ENCODE peak calls at places on chromosomes 1 and 21, in seven cellular contexts. X, W, K, H, F, D and P are unnamed samples.

GRCh38 chr1:109721971-109722370 is 9.9 kb downstream of the GSTM5 start:
- DNase-seq in F (no peak), X (no peak), D (no peak), H (no peak), K (no peak), W (no peak), P (no peak)

GRCh38 chr1:109394591-109395281 is 3.0 kb downstream of the SORT1 start:
- DNase-seq in W (no peak), K (no peak), X (no peak), F (no peak), D (no peak), H (no peak), P (no peak)

GRCh38 chr1:8962812-8963669 is 17.4 kb downstream of the CA6 start:
- DNase-seq in F (peak), K (peak), D (peak), W (no peak), X (peak), H (peak), P (peak)

GRCh38 chr1:86618358-86618757 is 71.5 kb downstream of the CLCA4 start:
- DNase-seq in K (no peak), H (no peak), X (no peak), W (no peak), D (no peak), F (no peak), P (no peak)

GRCh38 chr1:87410771-87411170 is 82.1 kb downstream of the LMO4 start:
- DNase-seq in K (no peak), F (peak), H (no peak), X (no peak), D (no peak), W (no peak), P (no peak)

GRCh38 chr21:14630556-14631069 is 84.5 kb upstream of the SAMSN1 start:
- DNase-seq in F (no peak), H (peak), X (no peak), W (no peak), D (no peak), K (no peak), P (no peak)

GRCh38 chr1:109508001-109508872 is 1.3 kb downstream of the AMIGO1 start:
- DNase-seq in X (no peak), H (no peak), F (no peak), K (no peak), D (no peak), W (no peak), P (no peak)

GRCh38 chr1:222694927-222695326 is 17.4 kb downstream of the AIDA start:
- DNase-seq in K (no peak), D (no peak), H (no peak), F (no peak), X (no peak), W (no peak), P (no peak)

GRCh38 chr1:221336141-221336540 is 405.7 kb downstream of the DUSP10 start:
- DNase-seq in W (no peak), H (no peak), X (no peak), K (no peak), F (no peak), D (peak), P (no peak)

GRCh38 chr1:170125269-170125668 is 20.5 kb upstream of the NTMT2 start:
- DNase-seq in K (no peak), F (no peak), H (no peak), W (no peak), D (no peak), X (no peak), P (no peak)

GRCh38 chr1:41955461-41956159 is 36.9 kb upstream of the HIVEP3 start:
- DNase-seq in K (peak), X (peak), D (no peak), W (peak), F (no peak), H (no peak), P (no peak)

GRCh38 chr1:192602757-192603156 is 27.2 kb downstream of the RGS1 start:
- DNase-seq in X (no peak), H (no peak), W (no peak), K (no peak), F (no peak), D (no peak), P (no peak)

GRCh38 chr1:173341307-173341706 is 134.2 kb upstream of the TNFSF4 start:
- DNase-seq in X (no peak), K (no peak), D (no peak), W (no peak), H (no peak), F (no peak), P (no peak)

GRCh38 chr1:13828454-13829151 is 128.6 kb downstream of the PRDM2 start:
- DNase-seq in X (peak), K (peak), D (peak), F (peak), H (peak), W (no peak), P (no peak)

GRCh38 chr1:228400692-228401454 is 5.8 kb downstream of the TRIM11 start:
- DNase-seq in X (no peak), W (no peak), F (no peak), H (no peak), K (no peak), D (no peak), P (no peak)

GRCh38 chr1:247077234-247077633 is 1.4 kb downstream of the ZNF670 start:
- DNase-seq in K (no peak), W (no peak), F (no peak), D (no peak), H (no peak), X (no peak), P (no peak)

GRCh38 chr1:20165522-20165951 is 20.4 kb upstream of the UBXN10 start:
- DNase-seq in X (peak), H (peak), W (no peak), K (no peak), D (peak), F (peak), P (peak)

GRCh38 chr1:94614168-94614815 is 72.7 kb upstream of the F3 start:
- DNase-seq in F (no peak), K (no peak), X (no peak), W (no peak), D (no peak), H (no peak), P (no peak)

GRCh38 chr1:204363335-204364114 is 3.8 kb upstream of the PLEKHA6 start:
- DNase-seq in F (peak), X (peak), W (peak), K (no peak), H (peak), D (peak), P (peak)

GRCh38 chr1:180527270-180527669 is 24.9 kb upstream of the ACBD6 start:
- DNase-seq in W (no peak), H (peak), D (peak), K (no peak), F (no peak), X (no peak), P (no peak)

GRCh38 chr1:70504176-70504820 is 93.2 kb downstream of the CTH start:
- DNase-seq in F (peak), D (peak), K (no peak), H (peak), W (peak), X (no peak), P (no peak)

GRCh38 chr1:52461821-52462220 is 57.4 kb downstream of the PRPF38A start:
- DNase-seq in F (no peak), D (no peak), K (no peak), X (no peak), H (no peak), W (no peak), P (no peak)

GRCh38 chr1:13703128-13703513 is 3.1 kb downstream of the PRDM2 start:
- DNase-seq in H (no peak), K (no peak), F (no peak), D (no peak), W (no peak), X (no peak), P (no peak)

GRCh38 chr1:117757668-117758067 is 151.8 kb downstream of the TENT5C start:
- DNase-seq in X (no peak), H (no peak), W (no peak), K (no peak), F (no peak), D (no peak), P (no peak)

GRCh38 chr1:93588955-93589354 is 92.7 kb downstream of the BCAR3 start:
- DNase-seq in D (no peak), X (no peak), K (no peak), W (no peak), H (no peak), F (no peak), P (no peak)

GRCh38 chr1:83761977-83762376 is 237.0 kb downstream of the TTLL7 start:
- DNase-seq in H (no peak), W (no peak), X (no peak), D (no peak), K (no peak), F (peak), P (no peak)

GRCh38 chr1:109089242-109090015 is 1.1 kb upstream of the TMEM167B start:
- DNase-seq in X (peak), H (peak), F (peak), W (no peak), D (peak), K (no peak), P (peak)

GRCh38 chr1:57067863-57068262 is 102.0 kb upstream of the C8B start:
- DNase-seq in F (no peak), X (no peak), W (no peak), K (no peak), D (no peak), H (no peak), P (peak)

GRCh38 chr1:213176341-213176740 is 125.3 kb downstream of the RPS6KC1 start:
- DNase-seq in K (no peak), F (no peak), H (no peak), D (no peak), X (peak), W (no peak), P (no peak)

GRCh38 chr1:113126207-113126606 is 53.2 kb downstream of the LRIG2 start:
- DNase-seq in H (no peak), F (no peak), D (no peak), W (no peak), X (no peak), K (no peak), P (no peak)

GRCh38 chr1:63322944-63323865 is 838 bp downstream of the FOXD3 start:
- DNase-seq in F (peak), W (no peak), H (no peak), X (no peak), D (no peak), K (no peak), P (no peak)

GRCh38 chr1:190175320-190175719 is 302.3 kb downstream of the BRINP3 start:
- DNase-seq in K (no peak), H (no peak), D (no peak), W (no peak), F (no peak), X (no peak), P (no peak)

GRCh38 chr21:37688952-37689659 is 227.2 kb downstream of the KCNJ6 start:
- DNase-seq in X (no peak), H (no peak), W (no peak), F (no peak), K (no peak), D (no peak), P (no peak)

GRCh38 chr1:11594625-11595024 is 59.6 kb downstream of the FBXO2 start:
- DNase-seq in K (no peak), X (no peak), H (no peak), F (no peak), W (no peak), D (no peak), P (no peak)

GRCh38 chr21:35426484-35426883 is 377.4 kb upstream of the RUNX1 start:
- DNase-seq in W (no peak), H (no peak), D (no peak), K (no peak), X (no peak), F (no peak), P (no peak)

GRCh38 chr1:247681288-247681897 is 1.9 kb upstream of the OR13G1 start:
- DNase-seq in K (peak), D (peak), H (peak), W (no peak), F (peak), X (peak), P (peak)

GRCh38 chr1:197096137-197096536 is 29.1 kb upstream of the F13B start:
- DNase-seq in F (no peak), K (no peak), W (no peak), X (no peak), H (peak), D (no peak), P (no peak)
- TF ChIP-seq JUND in F (no peak), K (no peak), W (no peak), X (no peak), H (no peak), D (no peak), P (no peak)

GRCh38 chr1:119715542-119715941 is 3.8 kb downstream of the PHGDH start:
- DNase-seq in W (no peak), X (no peak), K (no peak), F (no peak), H (no peak), D (no peak), P (no peak)

GRCh38 chr1:119714583-119714982 is 2.8 kb downstream of the PHGDH start:
- DNase-seq in K (no peak), D (no peak), H (no peak), F (no peak), W (no peak), X (no peak), P (no peak)

GRCh38 chr1:119712342-119713038 is 756 bp downstream of the PHGDH start:
- DNase-seq in F (peak), X (peak), H (peak), K (no peak), D (peak), W (no peak), P (peak)

GRCh38 chr1:119713039-119713537 is 1.4 kb downstream of the PHGDH start:
- DNase-seq in X (no peak), H (no peak), K (no peak), W (no peak), D (no peak), F (peak), P (no peak)

DNA sequence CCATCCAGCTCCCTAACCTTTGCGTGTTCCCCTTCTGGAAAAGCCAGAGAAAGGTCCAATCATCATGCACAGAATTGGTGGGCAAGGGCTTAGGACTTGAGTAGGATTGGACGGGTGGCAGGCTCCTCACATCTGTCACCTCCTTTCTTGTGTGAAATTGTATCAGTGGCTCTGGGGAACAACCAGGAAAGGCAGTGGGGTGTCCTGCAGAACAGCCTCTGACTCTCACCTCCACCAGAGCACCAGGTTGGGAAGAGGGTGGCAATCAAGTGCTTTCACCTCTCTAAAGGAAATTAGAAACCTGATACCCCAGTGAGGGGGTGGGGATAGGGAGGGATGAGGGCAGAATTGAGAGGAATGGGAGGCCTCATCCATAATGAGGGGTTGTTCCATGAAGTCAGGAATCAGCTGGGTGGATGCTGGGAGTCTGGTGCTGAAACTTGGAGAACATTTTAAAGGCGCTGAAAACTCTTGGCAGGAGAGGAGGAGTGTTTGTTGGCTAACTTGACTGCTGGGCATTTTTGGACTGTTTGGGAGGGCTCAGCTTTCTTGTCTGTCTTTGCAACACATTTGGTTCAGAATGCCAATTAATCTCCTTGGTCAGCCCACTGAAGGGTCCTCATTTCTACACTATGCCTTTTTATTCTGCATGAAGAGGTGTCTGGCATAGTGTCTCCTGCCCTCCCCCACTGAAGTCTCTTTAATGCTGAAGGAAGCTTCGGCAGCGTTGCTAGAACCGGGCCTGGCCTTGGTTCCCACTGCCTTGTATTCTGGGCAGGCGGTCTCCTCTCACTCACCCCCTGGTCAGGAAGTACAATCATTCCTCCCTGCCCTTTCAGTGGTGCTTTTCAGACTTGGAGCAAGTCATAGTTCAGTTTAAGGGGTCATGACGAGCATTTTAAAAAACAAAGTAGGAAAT is 2.1 kb downstream of the PHGDH start:
- DNase-seq in H (no peak), X (no peak), K (no peak), F (no peak), W (no peak), D (no peak), P (no peak)
- TF ChIP-seq JUND in H (no peak), X (no peak), K (no peak), F (no peak), W (no peak), D (no peak), P (no peak)

GRCh38 chr1:211634461-211634860 is 41.0 kb downstream of the NEK2 start:
- DNase-seq in F (no peak), H (no peak), K (no peak), D (no peak), X (no peak), W (no peak), P (no peak)

GRCh38 chr1:211632117-211632807 is 43.2 kb downstream of the NEK2 start:
- DNase-seq in K (no peak), D (no peak), X (no peak), W (no peak), F (no peak), H (no peak), P (no peak)

GRCh38 chr1:211631168-211631567 is 44.3 kb downstream of the NEK2 start:
- DNase-seq in H (peak), K (no peak), W (no peak), F (no peak), D (no peak), X (no peak), P (no peak)

GRCh38 chr1:211633523-211633843 is 41.9 kb downstream of the NEK2 start:
- DNase-seq in D (peak), H (peak), K (no peak), W (no peak), X (no peak), F (no peak), P (no peak)

DNA sequence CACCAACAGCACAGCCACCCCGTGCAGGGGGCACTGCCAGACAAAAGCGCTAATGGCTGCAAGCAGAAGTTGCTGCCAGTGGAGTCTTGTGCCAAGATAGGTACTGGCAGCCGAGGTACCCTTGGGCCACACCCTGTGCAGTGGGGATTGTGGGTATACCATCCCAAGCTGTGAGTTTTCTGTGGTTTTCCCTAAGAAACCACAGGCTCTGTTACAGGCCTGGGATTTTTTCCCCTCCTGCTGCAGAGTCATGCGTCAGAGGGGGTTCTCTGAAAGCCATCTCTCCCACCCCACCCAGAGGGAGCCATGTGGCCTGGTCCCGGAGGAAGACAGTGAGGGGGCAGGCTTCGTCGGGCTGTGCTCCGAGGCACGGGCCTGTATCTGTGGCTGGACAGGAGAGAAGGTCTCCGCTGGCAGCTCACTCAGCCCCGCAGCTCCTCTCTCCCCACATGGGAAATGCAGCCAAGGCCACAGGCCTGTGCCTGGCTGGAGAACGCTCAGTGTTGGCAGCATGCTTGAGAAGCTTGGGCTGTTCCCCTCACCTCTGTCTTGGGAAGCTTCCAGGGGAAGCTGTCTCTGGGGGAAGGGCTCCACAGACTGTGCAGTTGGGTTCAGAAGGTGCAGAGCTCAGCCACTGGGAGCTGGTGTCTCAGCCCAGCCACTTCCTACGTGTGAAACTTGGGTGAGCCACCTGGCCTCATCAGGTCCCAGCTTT is 42.5 kb downstream of the NEK2 start:
- DNase-seq in W (no peak), F (no peak), D (no peak), X (no peak), K (no peak), H (no peak), P (no peak)
- TF ChIP-seq JUND in W (no peak), F (no peak), D (no peak), X (no peak), K (no peak), H (no peak), P (no peak)

DNA sequence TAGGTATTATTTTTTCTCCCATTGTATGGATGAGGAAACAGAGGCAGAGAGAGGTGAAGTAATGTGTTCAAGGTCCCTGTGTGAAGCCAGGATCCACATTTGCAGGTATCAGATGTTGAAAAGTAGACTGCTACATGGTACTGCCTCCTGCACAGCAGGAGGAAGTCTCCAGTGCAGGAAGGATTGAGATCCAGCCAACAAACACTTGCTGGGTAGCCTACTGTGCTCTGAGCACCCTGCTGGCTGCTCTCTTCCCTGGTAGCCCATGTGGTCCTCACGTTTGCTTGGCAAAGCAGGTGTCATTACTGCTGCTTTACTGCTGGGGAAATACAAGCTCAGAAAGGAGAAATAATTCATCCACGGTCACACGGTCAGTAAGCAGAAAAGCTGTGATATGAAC is 21.3 kb upstream of the GRIK3 start:
- DNase-seq in F (no peak), H (no peak), W (no peak), D (no peak), K (no peak), X (no peak), P (no peak)
- TF ChIP-seq JUND in F (no peak), H (no peak), W (no peak), D (no peak), K (no peak), X (no peak), P (no peak)